ENCODE peak calls at places on chromosomes 4 and X, in four cellular contexts. One of them, this sample, is unnamed.

GRCh38 chrX:83160096-83160495 is 348.0 kb upstream of the POU3F4 start:
- DNase-seq in heart right ventricle: no peak
- DNase-seq in cardiac fibroblast: no peak
- DNase-seq in retinal pigment epithelial cell: no peak
- DNase-seq in this sample: no peak

GRCh38 chr4:153205757-153206156 is 1.5 kb downstream of the TRIM2 start:
- DNase-seq in heart right ventricle: no peak
- DNase-seq in cardiac fibroblast: no peak
- DNase-seq in retinal pigment epithelial cell: no peak
- DNase-seq in this sample: no peak

GRCh38 chr4:122810669-122811068 is 16.0 kb upstream of the FGF2 start:
- DNase-seq in heart right ventricle: no peak
- DNase-seq in cardiac fibroblast: peak; percentile 41
- DNase-seq in retinal pigment epithelial cell: no peak
- DNase-seq in this sample: no peak

GRCh38 chrX:136221851-136222513 is 29.2 kb downstream of the MAP7D3 start:
- DNase-seq in heart right ventricle: no peak
- DNase-seq in cardiac fibroblast: no peak
- DNase-seq in retinal pigment epithelial cell: no peak
- DNase-seq in this sample: no peak

GRCh38 chr4:123104275-123104674 is 181.9 kb upstream of the NUDT6 start:
- DNase-seq in heart right ventricle: no peak
- DNase-seq in cardiac fibroblast: peak; percentile 26
- DNase-seq in retinal pigment epithelial cell: no peak
- DNase-seq in this sample: no peak

GRCh38 chrX:112961981-112962380 is 121.3 kb upstream of the AMOT start:
- DNase-seq in heart right ventricle: no peak
- DNase-seq in cardiac fibroblast: peak; percentile 7
- DNase-seq in retinal pigment epithelial cell: no peak
- DNase-seq in this sample: no peak

GRCh38 chr4:165325732-165326512 is 1.5 kb upstream of the MSMO1 start:
- DNase-seq in heart right ventricle: no peak
- DNase-seq in cardiac fibroblast: peak; percentile 75
- DNase-seq in retinal pigment epithelial cell: peak; percentile 51
- DNase-seq in this sample: peak; percentile 52

GRCh38 chrX:15292861-15293260 is 22.6 kb downstream of the ASB11 start:
- DNase-seq in heart right ventricle: no peak
- DNase-seq in cardiac fibroblast: no peak
- DNase-seq in retinal pigment epithelial cell: no peak
- DNase-seq in this sample: no peak

GRCh38 chrX:68874076-68874475 is 45.3 kb downstream of the EFNB1 start:
- DNase-seq in heart right ventricle: no peak
- DNase-seq in cardiac fibroblast: no peak
- DNase-seq in retinal pigment epithelial cell: no peak
- DNase-seq in this sample: no peak

GRCh38 chr4:105909699-105910340 is 14.5 kb downstream of the NPNT start:
- DNase-seq in heart right ventricle: no peak
- DNase-seq in cardiac fibroblast: no peak
- DNase-seq in retinal pigment epithelial cell: peak; percentile 61
- DNase-seq in this sample: no peak

GRCh38 chr4:144817081-144817480 is 171.1 kb downstream of the HHIP start:
- DNase-seq in heart right ventricle: no peak
- DNase-seq in cardiac fibroblast: peak; percentile 3
- DNase-seq in retinal pigment epithelial cell: no peak
- DNase-seq in this sample: no peak

GRCh38 chr4:186806679-186807078 is 83.0 kb upstream of the FAT1 start:
- DNase-seq in heart right ventricle: no peak
- DNase-seq in cardiac fibroblast: no peak
- DNase-seq in retinal pigment epithelial cell: no peak
- DNase-seq in this sample: no peak

GRCh38 chr4:143411527-143412480 is 75.1 kb downstream of the GAB1 start:
- DNase-seq in heart right ventricle: no peak
- DNase-seq in cardiac fibroblast: peak; percentile 40
- DNase-seq in retinal pigment epithelial cell: peak; percentile 90
- DNase-seq in this sample: no peak
- H3K4me3 ChIP-seq in heart right ventricle: no peak overlapping the region
- H3K4me3 ChIP-seq in cardiac fibroblast: no peak overlapping the region
- H3K4me3 ChIP-seq in retinal pigment epithelial cell: no peak overlapping the region
- H3K4me3 ChIP-seq in this sample: no peak overlapping the region

DNA sequence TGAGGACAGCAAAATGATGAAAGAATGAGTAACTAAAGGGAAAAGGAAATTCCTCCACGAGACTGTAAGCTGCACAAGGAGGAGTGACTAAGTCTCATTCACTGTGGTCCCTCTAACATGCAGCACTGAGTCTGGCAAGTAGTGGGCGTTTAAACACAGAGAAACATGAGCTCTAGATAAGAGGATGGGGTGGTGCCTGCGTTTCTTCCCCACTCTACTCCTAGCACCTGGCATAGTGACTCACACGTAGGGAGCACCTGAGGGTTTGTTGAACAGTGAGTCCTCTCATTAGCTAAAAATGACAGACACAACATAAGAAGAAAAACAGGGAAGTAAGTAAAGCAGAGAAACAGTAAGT is 105.8 kb upstream of the CBR4 start:
- DNase-seq in heart right ventricle: no peak
- DNase-seq in cardiac fibroblast: peak; percentile 92
- DNase-seq in retinal pigment epithelial cell: peak; percentile 84
- DNase-seq in this sample: peak; percentile 90
- TF ChIP-seq CTCF in heart right ventricle: no peak
- TF ChIP-seq CTCF in cardiac fibroblast: peak; percentile 50
- TF ChIP-seq CTCF in retinal pigment epithelial cell: peak; percentile 58
- TF ChIP-seq CTCF in this sample: peak; percentile 46

GRCh38 chr4:169094656-169095231 is 84.7 kb upstream of the CBR4 start:
- DNase-seq in heart right ventricle: no peak
- DNase-seq in cardiac fibroblast: no peak
- DNase-seq in retinal pigment epithelial cell: no peak
- DNase-seq in this sample: no peak
- H3K4me3 ChIP-seq in heart right ventricle: no peak overlapping the region
- H3K4me3 ChIP-seq in cardiac fibroblast: no peak overlapping the region
- H3K4me3 ChIP-seq in retinal pigment epithelial cell: no peak overlapping the region
- H3K4me3 ChIP-seq in this sample: no peak overlapping the region

GRCh38 chrX:418927-419729 is 32.4 kb upstream of the PPP2R3B start:
- DNase-seq in heart right ventricle: no peak
- DNase-seq in cardiac fibroblast: no peak
- DNase-seq in retinal pigment epithelial cell: no peak
- DNase-seq in this sample: no peak

GRCh38 chrX:410296-410695 is 23.6 kb upstream of the PPP2R3B start:
- DNase-seq in heart right ventricle: no peak
- DNase-seq in cardiac fibroblast: no peak
- DNase-seq in retinal pigment epithelial cell: no peak
- DNase-seq in this sample: no peak

GRCh38 chrX:413322-414201 is 26.9 kb upstream of the PPP2R3B start:
- DNase-seq in heart right ventricle: peak; percentile 74
- DNase-seq in cardiac fibroblast: peak; percentile 46
- DNase-seq in retinal pigment epithelial cell: peak; percentile 43
- DNase-seq in this sample: no peak
- TF ChIP-seq CTCF in heart right ventricle: no peak
- TF ChIP-seq CTCF in cardiac fibroblast: peak; percentile 7
- TF ChIP-seq CTCF in retinal pigment epithelial cell: peak; percentile 31
- TF ChIP-seq CTCF in this sample: no peak

This sample was measured in epithelial cell of proximal tubule.